ENCODE peak calls at places on chromosomes 2 and 18, in nine cellular contexts. P is cardiac fibroblast, I is cardiac muscle cell, H is upper lobe of right lung, A is neural progenitor cell, Q is AG10803, W is mucosa of descending colon, S is GM06990, B is dorsolateral prefrontal cortex. O is an unnamed sample.

GRCh38 chr2:111244864-111245263 is 124.2 kb downstream of the BCL2L11 start:
- DNase-seq in S (no peak), Q (peak; percentile 30), P (no peak), A (no peak), I (no peak), W (no peak), B (no peak), H (no peak), O (no peak)

GRCh38 chr2:120746179-120746549 is 10.5 kb downstream of the GLI2 start:
- DNase-seq in S (no peak), B (no peak), A (no peak), W (no peak), H (no peak), I (no peak), P (no peak), Q (no peak), O (no peak)

GRCh38 chr18:2843161-2843560 is 3.6 kb upstream of the EMILIN2 start:
- DNase-seq in H (no peak), A (no peak), P (no peak), W (no peak), S (no peak), Q (no peak), B (no peak), I (no peak), O (no peak)

GRCh38 chr2:15588329-15588919 is 3.2 kb upstream of the DDX1 start:
- DNase-seq in H (no peak), B (peak; percentile 71), A (peak; percentile 72), P (peak; percentile 58), Q (peak; percentile 56), W (peak; percentile 46), S (no peak), I (peak; percentile 62), O (no peak)

GRCh38 chr2:195364015-195364965 is 292.7 kb upstream of the SLC39A10 start:
- DNase-seq in B (no peak), W (no peak), H (no peak), A (no peak), Q (peak; percentile 23), S (no peak), P (peak; percentile 39), I (peak; percentile 35), O (no peak)

GRCh38 chr18:7927119-7927518 is 360.0 kb downstream of the PTPRM start:
- DNase-seq in P (peak; percentile 29), I (peak; percentile 58), S (no peak), W (no peak), H (no peak), B (no peak), A (no peak), Q (no peak), O (no peak)

GRCh38 chr2:20168727-20169696 is 55.9 kb downstream of the SDC1 start:
- DNase-seq in H (peak; percentile 58), A (no peak), W (peak; percentile 33), Q (no peak), I (no peak), P (no peak), B (no peak), S (no peak), O (no peak)

GRCh38 chr2:129892360-129892759 is 87.1 kb upstream of the RAB6C start:
- DNase-seq in W (no peak), S (no peak), I (no peak), H (no peak), Q (no peak), A (no peak), B (no peak), P (no peak), O (no peak)

GRCh38 chr2:200219400-200220113 is 86.9 kb upstream of the SPATS2L start:
- DNase-seq in S (no peak), A (no peak), W (no peak), H (no peak), B (no peak), I (no peak), P (no peak), Q (no peak), O (no peak)

GRCh38 chr2:68110102-68110501 is 47.3 kb upstream of the C1D start:
- DNase-seq in S (no peak), W (no peak), I (no peak), H (no peak), Q (no peak), B (no peak), A (no peak), P (no peak), O (no peak)

GRCh38 chr2:8067784-8068336 is 614.0 kb upstream of the ID2 start:
- DNase-seq in S (no peak), P (no peak), I (no peak), A (no peak), W (no peak), Q (no peak), B (no peak), H (no peak), O (no peak)

GRCh38 chr2:8073928-8074327 is 607.9 kb upstream of the ID2 start:
- DNase-seq in Q (no peak), B (no peak), S (no peak), P (no peak), W (no peak), H (no peak), I (no peak), A (no peak), O (no peak)

GRCh38 chr2:8076453-8077284 is 605.2 kb upstream of the ID2 start:
- DNase-seq in B (no peak), S (no peak), Q (no peak), I (no peak), P (no peak), A (no peak), W (no peak), H (no peak), O (no peak)

GRCh38 chr2:8078760-8079159 is 603.1 kb upstream of the ID2 start:
- DNase-seq in I (no peak), A (no peak), B (no peak), H (no peak), Q (no peak), W (no peak), P (no peak), S (no peak), O (no peak)

GRCh38 chr2:8072907-8073306 is 608.9 kb upstream of the ID2 start:
- DNase-seq in W (no peak), I (no peak), A (no peak), B (no peak), Q (no peak), S (no peak), P (no peak), H (no peak), O (no peak)
- H3K4me3 ChIP-seq in W (no peak overlapping the region), I (no peak overlapping the region), A (no peak overlapping the region), B (no peak overlapping the region), Q (no peak overlapping the region), S (no peak overlapping the region), P (no peak overlapping the region), H (no peak overlapping the region), O (no peak overlapping the region)

DNA sequence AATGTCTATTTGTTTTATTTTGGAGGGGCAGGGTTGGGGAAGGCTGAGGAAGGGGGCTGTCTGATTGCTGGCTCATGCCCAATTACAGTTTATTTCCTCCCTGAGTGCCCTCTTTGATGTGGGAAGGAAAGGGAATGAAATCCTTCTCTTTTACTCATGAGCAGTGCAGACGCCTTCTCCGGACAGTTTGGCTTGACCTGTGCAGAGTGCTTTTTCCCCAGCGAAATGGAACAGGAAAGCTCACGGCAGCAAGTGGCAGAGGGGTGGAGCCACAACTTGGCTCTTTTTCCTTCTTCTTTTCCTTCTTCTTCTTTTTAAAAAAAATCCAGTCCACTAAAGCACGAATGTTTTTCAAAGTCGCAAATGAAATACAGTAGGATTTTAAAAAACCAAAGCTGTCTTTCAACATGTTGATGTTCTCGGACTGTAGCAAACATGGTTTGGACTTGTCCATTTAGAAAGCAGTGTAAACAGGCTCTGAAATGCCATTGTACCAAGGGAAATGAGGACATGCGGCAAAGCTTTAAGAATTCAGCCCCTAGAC is 34.6 kb downstream of the RAB31 start:
- DNase-seq in S (no peak), Q (peak; percentile 43), P (peak; percentile 52), H (no peak), B (no peak), W (no peak), I (peak; percentile 52), A (no peak), O (no peak)
- H3K4me3 ChIP-seq in S (no peak overlapping the region), Q (peak overlapping the region; percentile 6), P (peak overlapping the region; percentile 13), H (peak overlapping the region; percentile 32), B (peak overlapping the region; percentile 33), W (no peak overlapping the region), I (no peak overlapping the region), A (no peak overlapping the region), O (no peak overlapping the region)

GRCh38 chr18:9323750-9324445 is 10.7 kb upstream of the TWSG1 start:
- DNase-seq in B (no peak), P (peak; percentile 93), H (no peak), A (no peak), Q (peak; percentile 86), W (no peak), I (peak; percentile 90), S (no peak), O (no peak)

GRCh38 chr18:9322730-9323129 is 11.8 kb upstream of the TWSG1 start:
- DNase-seq in S (no peak), H (no peak), W (no peak), P (no peak), A (no peak), B (no peak), Q (no peak), I (no peak), O (no peak)

GRCh38 chr18:9321017-9321452 is 13.5 kb upstream of the TWSG1 start:
- DNase-seq in I (peak; percentile 81), S (no peak), B (no peak), A (no peak), Q (peak; percentile 80), H (no peak), P (peak; percentile 77), W (no peak), O (no peak)

GRCh38 chr18:9319333-9319732 is 15.2 kb upstream of the TWSG1 start:
- DNase-seq in H (no peak), Q (peak; percentile 60), W (no peak), I (no peak), P (no peak), B (no peak), S (no peak), A (no peak), O (no peak)

DNA sequence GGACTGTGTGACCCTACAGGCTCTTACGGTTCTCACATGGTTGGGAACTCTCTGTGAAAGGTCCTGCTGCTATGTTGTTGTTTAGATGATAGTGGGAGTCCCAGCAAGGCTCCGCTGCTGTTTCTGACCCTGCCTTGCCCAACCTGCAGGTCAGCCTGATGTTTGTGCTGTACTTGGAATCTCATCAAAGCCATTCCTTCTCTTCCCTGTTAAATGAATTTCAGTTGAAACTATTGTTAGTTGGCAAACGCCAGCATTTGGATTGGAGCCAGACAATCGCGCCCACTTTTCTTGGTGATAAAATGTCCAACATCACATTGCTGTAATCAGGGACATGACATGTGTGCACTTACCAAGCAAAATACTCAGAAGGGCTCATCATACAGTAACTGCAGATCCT is 12.9 kb upstream of the TWSG1 start:
- DNase-seq in B (no peak), W (no peak), H (no peak), I (peak; percentile 6), P (peak; percentile 20), A (no peak), Q (no peak), S (no peak), O (no peak)
- H3K4me3 ChIP-seq in B (no peak overlapping the region), W (no peak overlapping the region), H (no peak overlapping the region), I (no peak overlapping the region), P (no peak overlapping the region), A (no peak overlapping the region), Q (no peak overlapping the region), S (no peak overlapping the region), O (no peak overlapping the region)

DNA sequence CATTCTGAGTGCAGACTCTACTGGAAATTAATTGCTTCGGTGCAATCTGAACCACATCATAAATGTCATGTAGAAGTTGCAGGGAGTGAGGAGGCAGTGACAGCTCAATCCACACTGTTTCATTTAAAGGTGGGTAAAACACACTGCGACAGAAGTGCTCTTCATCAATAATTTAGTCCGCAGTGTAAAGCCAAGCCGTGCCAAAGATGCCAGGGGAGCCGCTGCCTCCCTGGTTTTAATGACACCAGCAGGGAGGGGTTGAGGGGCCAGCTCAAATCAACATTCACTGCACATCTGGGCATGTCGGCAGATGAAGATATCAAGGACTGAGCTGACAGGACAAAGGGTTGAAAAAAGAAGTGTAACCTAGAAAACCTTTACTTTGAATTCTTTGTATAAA is 305.7 kb upstream of the VRK2 start:
- DNase-seq in B (no peak), H (no peak), I (no peak), P (no peak), Q (no peak), W (no peak), A (no peak), S (no peak), O (no peak)
- H3K4me3 ChIP-seq in B (no peak overlapping the region), H (no peak overlapping the region), I (no peak overlapping the region), P (no peak overlapping the region), Q (no peak overlapping the region), W (no peak overlapping the region), A (no peak overlapping the region), S (no peak overlapping the region), O (no peak overlapping the region)